ENCODE peak calls at places on chromosome 19, in six cellular contexts. J, Y, R, X, K and P are unnamed samples.

GRCh38 chr19:34017024-34017423 is 155.3 kb upstream of the LSM14A start:
- DNase-seq in J (no peak), Y (no peak), R (no peak), X (no peak), K (no peak), P (no peak)

GRCh38 chr19:35249146-35249847 is 495 bp downstream of the LSR start:
- DNase-seq in J (no peak), Y (no peak), R (no peak), X (no peak), K (no peak), P (no peak)

GRCh38 chr19:48925240-48925843 is 8.2 kb upstream of the DHDH start:
- DNase-seq in J (peak), Y (peak), R (peak), X (no peak), K (peak), P (peak)

GRCh38 chr19:19403373-19403901 is 2.0 kb upstream of the GATAD2A start:
- DNase-seq in J (no peak), Y (peak), R (peak), X (no peak), K (peak), P (peak)

GRCh38 chr19:10260141-10260584 is 8.1 kb downstream of the MRPL4 start:
- DNase-seq in J (no peak), Y (no peak), R (no peak), X (peak), K (no peak), P (no peak)

GRCh38 chr19:10430505-10431253 is 10.3 kb downstream of the PDE4A start:
- DNase-seq in J (no peak), Y (no peak), R (peak), X (peak), K (peak), P (peak)

GRCh38 chr19:54310543-54310942 is 2.4 kb downstream of the LILRA5 start:
- DNase-seq in J (no peak), Y (no peak), R (no peak), X (no peak), K (no peak), P (no peak)

GRCh38 chr19:13103961-13104847 is 1.5 kb upstream of the LYL1 start:
- DNase-seq in J (no peak), Y (no peak), R (no peak), X (peak), K (no peak), P (no peak)

GRCh38 chr19:18322318-18322758 is 538 bp downstream of the LSM4 start:
- DNase-seq in J (no peak), Y (peak), R (peak), X (peak), K (peak), P (peak)

DNA sequence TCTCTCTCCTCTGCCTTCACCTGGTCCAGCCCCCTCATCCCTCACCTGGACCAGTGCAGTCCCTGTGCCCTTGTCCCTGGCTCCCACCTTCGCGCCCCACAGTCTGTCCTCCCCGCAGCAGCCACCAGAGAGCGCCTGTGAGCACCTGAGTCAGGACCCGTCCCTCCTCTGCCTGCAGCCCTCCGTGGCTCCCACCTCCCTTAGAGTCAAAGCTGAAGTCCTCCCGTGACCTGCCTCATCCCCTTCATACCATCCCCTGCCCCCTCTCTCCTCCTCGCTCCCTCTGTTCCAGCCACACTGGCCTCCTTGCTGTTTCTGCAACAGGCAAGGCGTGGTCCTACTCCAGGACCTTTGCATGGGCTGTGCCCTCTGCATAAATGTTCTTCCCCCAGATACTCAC is 10.3 kb downstream of the CELF5 start:
- DNase-seq in J (no peak), Y (no peak), R (no peak), X (no peak), K (no peak), P (no peak)
- TF ChIP-seq CTCF in J (peak), Y (peak), R (peak), X (no peak), K (peak), P (no peak)

GRCh38 chr19:591099-591958 is 1.6 kb downstream of the HCN2 start:
- DNase-seq in J (no peak), Y (no peak), R (no peak), X (no peak), K (no peak), P (no peak)
- H3K4me3 ChIP-seq in J (no peak), Y (no peak), R (no peak), X (no peak), K (peak), P (no peak)

DNA sequence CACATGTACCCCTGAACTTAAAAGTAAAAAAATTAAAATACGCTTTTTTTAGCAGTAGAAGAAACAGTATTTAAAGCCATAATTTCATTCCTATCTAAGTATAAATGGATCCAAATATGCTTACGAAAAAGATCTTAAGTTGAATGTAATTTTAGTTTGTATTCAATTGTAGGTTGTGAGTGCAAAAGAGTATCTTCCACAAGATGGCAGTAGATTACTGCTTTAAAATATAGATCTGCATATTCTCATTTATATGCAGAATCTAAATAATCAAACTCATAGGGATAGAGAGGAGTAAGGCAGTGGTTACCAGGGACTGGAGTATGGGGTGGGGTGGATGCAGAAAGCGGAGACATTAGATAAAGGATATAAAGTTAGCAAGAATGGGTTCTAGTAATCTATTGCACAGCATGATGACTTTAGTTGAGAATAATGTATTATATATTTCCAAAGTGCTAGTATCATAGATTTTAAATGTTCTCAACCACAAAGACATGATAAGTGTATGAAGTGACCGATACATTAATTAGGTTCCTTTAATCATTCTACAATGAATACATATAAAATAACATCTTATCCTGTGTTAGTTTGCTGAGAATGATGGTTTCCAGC is 14.2 kb downstream of the OR7A17 start:
- DNase-seq in J (no peak), Y (peak), R (peak), X (no peak), K (peak), P (peak)
- TF ChIP-seq CTCF in J (peak), Y (peak), R (peak), X (no peak), K (peak), P (peak)

DNA sequence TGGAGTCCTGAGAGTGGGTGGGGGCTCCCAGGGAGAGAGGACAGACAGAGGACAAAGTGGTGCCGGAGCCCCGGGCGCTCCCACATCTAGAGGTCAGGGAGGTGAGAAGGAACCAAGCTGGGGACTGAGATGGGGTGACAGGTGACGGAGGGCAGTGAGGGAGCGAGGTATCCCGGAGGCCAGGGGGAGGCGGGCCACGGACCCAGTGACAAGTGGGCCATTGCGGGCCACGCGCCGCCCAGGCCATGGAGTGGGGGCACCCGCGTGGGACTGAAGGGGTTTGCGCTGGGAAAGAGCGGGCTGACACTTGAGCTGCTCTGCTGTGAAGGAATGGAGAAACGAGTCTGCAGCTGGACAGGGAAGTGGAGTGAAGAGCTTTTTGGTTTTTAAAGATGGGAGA is 2.6 kb downstream of the ZNF628 start:
- DNase-seq in J (no peak), Y (no peak), R (no peak), X (no peak), K (no peak), P (no peak)
- H3K4me3 ChIP-seq in J (no peak), Y (no peak), R (no peak), X (no peak), K (no peak), P (no peak)

GRCh38 chr19:2337329-2337707 is 8.8 kb downstream of the SPPL2B start:
- DNase-seq in J (no peak), Y (peak), R (peak), X (no peak), K (peak), P (peak)
- TF ChIP-seq CTCF in J (no peak), Y (peak), R (peak), X (no peak), K (peak), P (peak)

GRCh38 chr19:39448271-39448670 is 2.9 kb downstream of the SUPT5H start:
- DNase-seq in J (no peak), Y (peak), R (peak), X (no peak), K (peak), P (peak)
- H3K4me3 ChIP-seq in J (no peak), Y (no peak), R (no peak), X (no peak), K (no peak), P (no peak)

GRCh38 chr19:5154129-5154798 is 185.4 kb downstream of the KDM4B start:
- DNase-seq in J (no peak), Y (peak), R (peak), X (peak), K (peak), P (peak)
- TF ChIP-seq CTCF in J (peak), Y (peak), R (peak), X (peak), K (peak), P (peak)

DNA sequence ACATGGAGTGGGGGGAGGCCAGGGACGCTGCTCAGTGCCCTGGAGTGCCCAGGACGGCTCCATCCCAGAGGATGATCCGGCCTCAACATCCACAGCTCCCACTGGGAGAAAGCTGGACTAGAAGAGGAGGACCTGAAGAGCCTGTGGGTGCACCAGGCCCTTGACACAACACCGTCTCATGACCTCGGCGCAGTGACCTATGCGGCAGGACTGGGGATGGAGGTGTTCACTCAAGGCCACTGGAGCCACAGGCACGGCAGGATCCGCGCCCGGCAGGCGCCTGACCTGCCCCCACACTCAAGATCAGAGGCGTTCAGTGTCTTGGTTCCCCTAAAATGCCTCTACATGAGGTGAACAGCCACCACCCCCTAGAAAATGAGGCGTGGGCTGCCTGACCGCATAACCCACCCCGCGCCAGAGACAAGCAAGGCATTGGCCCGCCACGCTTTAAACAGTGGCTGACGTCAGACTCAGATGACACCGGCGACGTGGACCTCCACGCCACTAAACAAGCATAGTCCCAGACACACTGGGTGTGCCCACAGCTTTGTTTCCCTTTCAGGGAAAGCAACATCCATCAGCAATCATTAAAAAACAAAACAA is 8.0 kb downstream of the SGTA start:
- DNase-seq in J (no peak), Y (no peak), R (no peak), X (no peak), K (no peak), P (no peak)
- H3K4me3 ChIP-seq in J (no peak), Y (no peak), R (no peak), X (peak), K (no peak), P (no peak)